ENCODE peak calls at places on chromosomes 16 and 17, in eight cellular contexts. M, B, L, C, A, D, P and Y are unnamed samples.

GRCh38 chr16:19879241-19879792 is 5.3 kb downstream of the GPRC5B start:
- DNase-seq in L (no peak), P (peak; percentile 58), B (no peak), D (no peak), A (no peak), C (peak; percentile 44), M (peak; percentile 11), Y (peak; percentile 50)

GRCh38 chr17:64066709-64067108 is 46.3 kb upstream of the ICAM2 start:
- DNase-seq in D (no peak), C (no peak), A (no peak), M (no peak), L (no peak), B (no peak), P (no peak), Y (no peak)

GRCh38 chr16:27764427-27764826 is 214.5 kb downstream of the KATNIP start:
- DNase-seq in M (no peak), B (no peak), P (no peak), A (no peak), L (no peak), D (no peak), C (no peak), Y (no peak)

GRCh38 chr17:869567-870530 is 87.7 kb downstream of the MRM3 start:
- DNase-seq in D (no peak), C (no peak), L (peak; percentile 88), M (no peak), B (no peak), P (no peak), A (no peak), Y (peak; percentile 47)

GRCh38 chr16:87410958-87411357 is 18.8 kb downstream of the MAP1LC3B start:
- DNase-seq in P (no peak), D (no peak), A (no peak), M (no peak), L (no peak), B (no peak), C (no peak), Y (no peak)

GRCh38 chr17:79457376-79457775 is 153.5 kb downstream of the RBFOX3 start:
- DNase-seq in D (no peak), C (no peak), M (no peak), A (no peak), L (no peak), P (no peak), B (no peak), Y (no peak)

GRCh38 chr16:83706394-83706793 is 101.4 kb upstream of the HSBP1 start:
- DNase-seq in M (no peak), A (no peak), C (no peak), B (no peak), D (no peak), P (no peak), L (no peak), Y (peak; percentile 30)

GRCh38 chr17:42797067-42798007 is 1.2 kb downstream of the COA3 start:
- DNase-seq in P (peak; percentile 85), C (no peak), B (no peak), L (no peak), D (no peak), M (no peak), A (no peak), Y (no peak)

GRCh38 chr16:52912565-52913173 is 140.0 kb downstream of the CHD9NB start:
- DNase-seq in C (peak; percentile 51), P (peak; percentile 74), L (peak; percentile 54), B (peak; percentile 67), A (no peak), M (peak; percentile 33), D (peak; percentile 48), Y (peak; percentile 56)

GRCh38 chr17:37067555-37068111 is 118.9 kb downstream of the AATF start:
- DNase-seq in A (no peak), C (peak; percentile 61), L (peak; percentile 85), M (peak; percentile 47), P (peak; percentile 59), B (no peak), D (peak; percentile 72), Y (peak; percentile 76)

GRCh38 chr17:61813211-61813610 is 50.1 kb downstream of the BRIP1 start:
- DNase-seq in A (no peak), B (no peak), D (no peak), L (no peak), P (no peak), M (no peak), C (no peak), Y (no peak)

GRCh38 chr17:36602030-36602737 is 801 bp downstream of the MRM1 start:
- DNase-seq in M (no peak), B (peak; percentile 29), P (peak; percentile 16), C (no peak), L (no peak), A (no peak), D (peak; percentile 26), Y (peak; percentile 18)

GRCh38 chr17:60599220-60599619 is 773 bp upstream of the PPM1D start:
- DNase-seq in D (no peak), M (no peak), A (no peak), B (no peak), L (no peak), P (no peak), C (no peak), Y (no peak)

GRCh38 chr17:75570772-75571171 is 16.8 kb upstream of the MYO15B start:
- DNase-seq in L (no peak), C (no peak), A (no peak), D (no peak), M (no peak), P (no peak), B (no peak), Y (no peak)

GRCh38 chr17:72812823-72813222 is 279.7 kb downstream of the SLC39A11 start:
- DNase-seq in D (no peak), L (peak; percentile 80), B (no peak), P (no peak), C (peak; percentile 76), M (no peak), A (no peak), Y (peak; percentile 32)

GRCh38 chr17:40555296-40556190 is 9.7 kb downstream of the CCR7 start:
- DNase-seq in P (no peak), D (no peak), B (peak; percentile 8), C (no peak), M (no peak), L (no peak), A (peak; percentile 28), Y (no peak)

GRCh38 chr17:39264119-39264518 is 38.4 kb upstream of the STAC2 start:
- DNase-seq in L (peak; percentile 60), P (no peak), D (no peak), M (no peak), B (no peak), A (no peak), C (no peak), Y (no peak)

GRCh38 chr17:77888242-77889134 is 70.0 kb upstream of the TNRC6C start:
- DNase-seq in L (peak; percentile 20), P (no peak), M (no peak), C (no peak), D (peak; percentile 8), A (no peak), B (no peak), Y (no peak)
- H3K4me3 ChIP-seq in L (peak overlapping the region; percentile 48), P (peak overlapping the region; percentile 14), M (peak overlapping the region; percentile 48), C (peak overlapping the region; percentile 40), D (peak overlapping the region; percentile 33), A (peak overlapping the region; percentile 25), B (no peak overlapping the region), Y (peak overlapping the region; percentile 56)

DNA sequence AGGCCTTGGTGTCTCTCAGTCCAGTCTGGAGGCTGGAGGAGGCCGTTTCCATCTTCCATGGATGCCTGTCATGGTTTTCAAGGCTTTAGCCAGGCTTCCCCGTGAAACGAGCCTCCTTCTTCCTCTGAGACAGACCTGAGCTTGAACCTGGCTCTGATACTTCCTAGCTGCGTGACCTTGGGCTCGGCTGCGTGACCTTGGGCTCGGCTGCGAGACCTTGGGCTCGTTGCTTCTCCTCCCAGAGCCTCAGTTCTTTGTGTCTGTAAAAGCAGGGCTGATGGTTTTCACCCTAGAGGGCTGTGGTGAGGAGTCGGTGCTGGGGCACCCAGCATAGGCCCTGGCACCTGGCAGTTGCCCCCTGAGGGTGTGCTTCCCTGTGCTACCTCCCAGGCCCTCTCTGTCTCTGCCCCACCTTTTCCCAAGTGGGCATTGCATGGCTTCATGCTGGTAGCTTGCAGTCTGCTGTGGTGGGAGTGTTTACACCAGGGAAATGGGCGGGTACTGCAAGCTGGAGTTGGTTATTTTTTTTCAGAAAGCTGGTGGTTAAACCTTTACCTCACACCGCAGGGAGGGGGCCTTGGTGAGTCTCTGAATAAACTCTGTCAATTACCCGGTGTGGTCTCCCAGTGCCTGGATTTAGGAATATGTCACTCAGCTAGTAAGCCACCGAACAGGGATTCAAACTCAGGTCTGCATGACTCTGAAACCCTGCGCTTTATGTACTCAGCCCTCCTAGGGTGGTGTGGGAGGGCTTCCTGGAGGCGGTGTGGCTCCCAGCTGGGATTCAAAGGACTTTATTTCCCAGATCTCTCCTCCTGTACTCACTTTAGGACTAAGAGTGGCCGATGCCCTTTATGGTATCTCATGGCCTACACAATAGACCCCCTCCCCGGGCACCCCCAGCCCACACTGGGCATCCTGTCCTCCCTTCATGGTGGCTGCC is 129.0 kb upstream of the CIBAR2 start:
- DNase-seq in L (no peak), C (no peak), A (no peak), M (no peak), D (no peak), B (no peak), P (no peak), Y (no peak)
- TF ChIP-seq CTCF in L (no peak), C (no peak), A (peak; percentile 16), M (no peak), D (no peak), B (no peak), P (no peak), Y (no peak)

GRCh38 chr17:48593126-48593829 is at the start of gene HOXB5:
- DNase-seq in C (no peak), P (no peak), L (no peak), A (no peak), D (no peak), M (no peak), B (no peak), Y (no peak)
- H3K4me3 ChIP-seq in C (peak within 1 kb of the TSS; percentile 77), P (no peak within 1 kb of the TSS), L (peak within 1 kb of the TSS; percentile 46), A (peak within 1 kb of the TSS; percentile 50), D (no peak within 1 kb of the TSS), M (peak within 1 kb of the TSS; percentile 60), B (peak within 1 kb of the TSS; percentile 44), Y (no peak within 1 kb of the TSS)

DNA sequence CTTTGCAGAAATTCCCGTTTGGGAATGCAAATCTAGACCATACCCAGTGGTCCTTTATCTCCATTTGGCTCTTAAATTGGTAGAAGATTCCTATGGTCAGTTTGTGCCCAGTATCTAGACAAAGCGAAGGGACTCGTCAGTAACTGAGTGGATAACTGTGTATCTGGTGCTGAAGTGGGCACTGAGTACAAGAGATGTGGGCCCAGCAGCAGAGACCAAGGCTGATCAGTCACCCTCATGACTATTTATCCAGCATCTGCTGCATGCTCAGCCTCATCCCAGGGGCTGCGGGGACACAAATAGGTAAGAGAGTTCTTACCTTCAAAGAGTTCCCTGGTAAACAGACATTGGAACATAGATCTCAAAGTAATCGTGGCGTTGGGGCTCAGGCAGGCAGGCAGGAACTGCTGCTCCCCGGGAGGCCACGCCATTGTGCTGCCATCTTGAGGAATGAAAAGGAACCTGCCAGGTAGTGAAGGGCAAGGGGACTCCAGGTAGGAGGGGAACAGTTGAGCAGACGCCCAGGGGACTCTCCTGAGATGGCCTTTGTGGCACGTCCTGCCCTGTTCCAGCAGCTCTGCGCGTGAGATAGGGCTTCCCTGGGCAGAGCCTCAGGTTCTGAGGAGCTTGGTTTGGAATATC is 10.3 kb downstream of the NT5M start:
- DNase-seq in B (peak; percentile 85), M (no peak), L (no peak), C (no peak), P (peak; percentile 72), A (peak; percentile 43), D (peak; percentile 16), Y (peak; percentile 31)
- TF ChIP-seq CTCF in B (peak; percentile 84), M (peak; percentile 26), L (peak; percentile 31), C (peak; percentile 38), P (peak; percentile 71), A (peak; percentile 86), D (peak; percentile 19), Y (peak; percentile 53)